ENCODE peak calls at places on chromosomes 13 and 19, in five cellular contexts. G is foreskin fibroblast, M is HEK293T, O is adrenal gland, I is AG08396. Y is an unnamed sample.

GRCh38 chr19:2132731-2133490 is 18.5 kb downstream of the AP3D1 start:
- DNase-seq in G (no peak), M (no peak), O (no peak), I (no peak), Y (no peak)

GRCh38 chr13:36815069-36815468 is 4.0 kb upstream of the RFXAP start:
- DNase-seq in G (peak), M (peak), O (no peak), I (peak), Y (no peak)

GRCh38 chr13:65336916-65337315 is 1893.2 kb downstream of the PCDH9 start:
- DNase-seq in G (peak), M (no peak), O (no peak), I (no peak), Y (no peak)

GRCh38 chr19:50476943-50477264 is 256 bp upstream of the GARIN5A start:
- DNase-seq in G (no peak), M (no peak), O (no peak), I (no peak), Y (no peak)

GRCh38 chr19:58001895-58002369 is 688 bp downstream of the ZNF606 start:
- DNase-seq in G (no peak), M (no peak), O (peak), I (peak), Y (no peak)

GRCh38 chr13:44969858-44970484 is 19.3 kb downstream of the NUFIP1 start:
- DNase-seq in G (peak), M (peak), O (no peak), I (peak), Y (peak)

GRCh38 chr19:38035515-38036495 is 128.8 kb downstream of the SIPA1L3 start:
- DNase-seq in G (peak), M (no peak), O (no peak), I (peak), Y (no peak)

GRCh38 chr13:31887311-31887710 is 144.3 kb upstream of the FRY start:
- DNase-seq in G (peak), M (no peak), O (no peak), I (no peak), Y (no peak)

GRCh38 chr19:5112681-5113080 is 143.8 kb downstream of the KDM4B start:
- DNase-seq in G (no peak), M (no peak), O (no peak), I (no peak), Y (no peak)

GRCh38 chr19:9934132-9934950 is 2.0 kb downstream of the OLFM2 start:
- DNase-seq in G (peak), M (peak), O (peak), I (peak), Y (peak)

GRCh38 chr13:93477238-93477637 is 250.6 kb downstream of the GPC6 start:
- DNase-seq in G (peak), M (no peak), O (no peak), I (no peak), Y (no peak)

GRCh38 chr19:991174-991931 is 7.2 kb downstream of the WDR18 start:
- DNase-seq in G (peak), M (peak), O (peak), I (peak), Y (no peak)

GRCh38 chr13:109628251-109628699 is 158.1 kb downstream of the IRS2 start:
- DNase-seq in G (peak), M (no peak), O (no peak), I (peak), Y (no peak)

GRCh38 chr13:95155504-95155903 is 145.7 kb downstream of the ABCC4 start:
- DNase-seq in G (no peak), M (no peak), O (no peak), I (no peak), Y (no peak)

GRCh38 chr13:31037874-31038475 is 105.5 kb downstream of the TEX26 start:
- DNase-seq in G (no peak), M (no peak), O (no peak), I (no peak), Y (no peak)

GRCh38 chr19:57559008-57559403 is 657 bp downstream of the ZNF550 start:
- DNase-seq in G (peak), M (peak), O (peak), I (peak), Y (no peak)

GRCh38 chr19:39351537-39352037 is 9.4 kb downstream of the SAMD4B start:
- DNase-seq in G (peak), M (no peak), O (no peak), I (peak), Y (no peak)

GRCh38 chr13:99119686-99120085 is 81.0 kb upstream of the UBAC2 start:
- DNase-seq in G (no peak), M (no peak), O (no peak), I (no peak), Y (no peak)

GRCh38 chr13:29429496-29429895 is 166.0 kb downstream of the SLC7A1 start:
- DNase-seq in G (no peak), M (no peak), O (no peak), I (no peak), Y (no peak)

GRCh38 chr13:111472559-111473460 is 152.4 kb downstream of the TEX29 start:
- DNase-seq in G (no peak), M (no peak), O (no peak), I (no peak), Y (no peak)

GRCh38 chr19:55160128-55160985 is 2.8 kb upstream of the TNNI3 start:
- DNase-seq in G (peak), M (peak), O (peak), I (peak), Y (peak)

GRCh38 chr13:75870397-75870801 is 234.3 kb downstream of the LMO7 start:
- DNase-seq in G (peak), M (peak), O (no peak), I (peak), Y (peak)

GRCh38 chr13:85806553-85807175 is 7.4 kb upstream of the SLITRK6 start:
- DNase-seq in G (peak), M (peak), O (no peak), I (peak), Y (peak)

GRCh38 chr19:51246153-51246552 is 4.7 kb upstream of the SIGLECL1 start:
- DNase-seq in G (no peak), M (no peak), O (no peak), I (no peak), Y (no peak)

GRCh38 chr13:110017379-110017778 is 231.0 kb upstream of the IRS2 start:
- DNase-seq in G (peak), M (no peak), O (no peak), I (peak), Y (no peak)

GRCh38 chr13:104014803-104015645 is 948.8 kb upstream of the SLC10A2 start:
- DNase-seq in G (no peak), M (no peak), O (no peak), I (no peak), Y (no peak)

Y was measured in neuronal stem cell.